ENCODE peak calls at places on chromosome 20, in five cellular contexts. One of them, this sample, is unnamed.
A peak's percentile ranks its signal among the peaks of the same experiment; 100 is the strongest.

GRCh38 chr20:58287638-58288037 is 21.9 kb upstream of the RAB22A start:
- DNase-seq in lower leg skin: no peak
- DNase-seq in right atrium auricular region: no peak
- DNase-seq in A549: no peak
- DNase-seq in heart left ventricle: no peak
- DNase-seq in this sample: no peak

GRCh38 chr20:16615199-16615598 is 42.0 kb upstream of the KIF16B start:
- DNase-seq in heart left ventricle: no peak
- DNase-seq in A549: no peak
- DNase-seq in lower leg skin: no peak
- DNase-seq in right atrium auricular region: no peak
- DNase-seq in this sample: no peak

GRCh38 chr20:32972181-32973076 is 31.8 kb downstream of the SUN5 start:
- DNase-seq in A549: no peak
- DNase-seq in heart left ventricle: no peak
- DNase-seq in lower leg skin: peak; percentile 30
- DNase-seq in right atrium auricular region: peak; percentile 54
- DNase-seq in this sample: peak; percentile 67

GRCh38 chr20:9128586-9128985 is 59.7 kb downstream of the PLCB4 start:
- DNase-seq in right atrium auricular region: no peak
- DNase-seq in heart left ventricle: no peak
- DNase-seq in A549: no peak
- DNase-seq in lower leg skin: no peak
- DNase-seq in this sample: no peak

GRCh38 chr20:5195655-5196054 is 68.8 kb downstream of the CDS2 start:
- DNase-seq in heart left ventricle: no peak
- DNase-seq in A549: no peak
- DNase-seq in lower leg skin: no peak
- DNase-seq in right atrium auricular region: no peak
- DNase-seq in this sample: no peak

GRCh38 chr20:10376271-10377075 is 57.5 kb downstream of the MKKS start:
- DNase-seq in heart left ventricle: no peak
- DNase-seq in lower leg skin: no peak
- DNase-seq in right atrium auricular region: no peak
- DNase-seq in A549: no peak
- DNase-seq in this sample: no peak

GRCh38 chr20:37411408-37412306 is 65.7 kb downstream of the SRC start:
- DNase-seq in A549: no peak
- DNase-seq in lower leg skin: no peak
- DNase-seq in right atrium auricular region: no peak
- DNase-seq in heart left ventricle: peak; percentile 13
- DNase-seq in this sample: no peak

GRCh38 chr20:2151805-2152727 is 50.4 kb downstream of the STK35 start:
- DNase-seq in lower leg skin: no peak
- DNase-seq in right atrium auricular region: no peak
- DNase-seq in A549: peak; percentile 31
- DNase-seq in heart left ventricle: no peak
- DNase-seq in this sample: no peak

GRCh38 chr20:53935353-53936084 is 134.9 kb downstream of the BCAS1 start:
- DNase-seq in A549: no peak
- DNase-seq in lower leg skin: no peak
- DNase-seq in heart left ventricle: no peak
- DNase-seq in right atrium auricular region: no peak
- DNase-seq in this sample: peak; percentile 28

GRCh38 chr20:50701055-50701963 is 10.0 kb upstream of the RIPOR3 start:
- DNase-seq in A549: peak; percentile 68
- DNase-seq in lower leg skin: no peak
- DNase-seq in right atrium auricular region: no peak
- DNase-seq in heart left ventricle: no peak
- DNase-seq in this sample: no peak

GRCh38 chr20:25218109-25218486 is 22.6 kb downstream of the ENTPD6 start:
- DNase-seq in lower leg skin: no peak
- DNase-seq in A549: no peak
- DNase-seq in heart left ventricle: no peak
- DNase-seq in right atrium auricular region: no peak
- DNase-seq in this sample: no peak

GRCh38 chr20:47585087-47585747 is 83.5 kb downstream of the NCOA3 start:
- DNase-seq in A549: no peak
- DNase-seq in heart left ventricle: no peak
- DNase-seq in right atrium auricular region: no peak
- DNase-seq in lower leg skin: no peak
- DNase-seq in this sample: no peak

GRCh38 chr20:60262967-60263603 is 304.9 kb downstream of the CDH26 start:
- DNase-seq in heart left ventricle: no peak
- DNase-seq in lower leg skin: no peak
- DNase-seq in right atrium auricular region: no peak
- DNase-seq in A549: peak; percentile 21
- DNase-seq in this sample: no peak

GRCh38 chr20:56004611-56005388 is 519 bp downstream of the CBLN4 start:
- DNase-seq in right atrium auricular region: no peak
- DNase-seq in heart left ventricle: no peak
- DNase-seq in lower leg skin: no peak
- DNase-seq in A549: no peak
- DNase-seq in this sample: no peak
- H3K4me3 ChIP-seq in right atrium auricular region: no peak overlapping the region
- H3K4me3 ChIP-seq in heart left ventricle: no peak overlapping the region
- H3K4me3 ChIP-seq in lower leg skin: no peak overlapping the region
- H3K4me3 ChIP-seq in A549: no peak overlapping the region
- H3K4me3 ChIP-seq in this sample: no peak overlapping the region

GRCh38 chr20:45934587-45935415 is at the start of gene PCIF1:
- DNase-seq in A549: peak; percentile 96
- DNase-seq in heart left ventricle: peak; percentile 98
- DNase-seq in lower leg skin: peak; percentile 97
- DNase-seq in right atrium auricular region: peak; percentile 99
- DNase-seq in this sample: peak; percentile 98
- TF ChIP-seq CTCF in A549: no peak
- TF ChIP-seq CTCF in heart left ventricle: no peak
- TF ChIP-seq CTCF in lower leg skin: no peak
- TF ChIP-seq CTCF in right atrium auricular region: no peak
- TF ChIP-seq CTCF in this sample: no peak

GRCh38 chr20:62006482-62006881 is 59.2 kb downstream of the TAF4 start:
- DNase-seq in heart left ventricle: no peak
- DNase-seq in right atrium auricular region: no peak
- DNase-seq in lower leg skin: no peak
- DNase-seq in A549: no peak
- DNase-seq in this sample: no peak

GRCh38 chr20:62007127-62007647 is 58.5 kb downstream of the TAF4 start:
- DNase-seq in heart left ventricle: no peak
- DNase-seq in right atrium auricular region: no peak
- DNase-seq in A549: no peak
- DNase-seq in lower leg skin: no peak
- DNase-seq in this sample: no peak

GRCh38 chr20:62003567-62004405 is 61.9 kb downstream of the TAF4 start:
- DNase-seq in lower leg skin: no peak
- DNase-seq in right atrium auricular region: no peak
- DNase-seq in heart left ventricle: no peak
- DNase-seq in A549: no peak
- DNase-seq in this sample: no peak

GRCh38 chr20:62002882-62003480 is 62.7 kb downstream of the TAF4 start:
- DNase-seq in heart left ventricle: no peak
- DNase-seq in right atrium auricular region: no peak
- DNase-seq in A549: no peak
- DNase-seq in lower leg skin: no peak
- DNase-seq in this sample: no peak

DNA sequence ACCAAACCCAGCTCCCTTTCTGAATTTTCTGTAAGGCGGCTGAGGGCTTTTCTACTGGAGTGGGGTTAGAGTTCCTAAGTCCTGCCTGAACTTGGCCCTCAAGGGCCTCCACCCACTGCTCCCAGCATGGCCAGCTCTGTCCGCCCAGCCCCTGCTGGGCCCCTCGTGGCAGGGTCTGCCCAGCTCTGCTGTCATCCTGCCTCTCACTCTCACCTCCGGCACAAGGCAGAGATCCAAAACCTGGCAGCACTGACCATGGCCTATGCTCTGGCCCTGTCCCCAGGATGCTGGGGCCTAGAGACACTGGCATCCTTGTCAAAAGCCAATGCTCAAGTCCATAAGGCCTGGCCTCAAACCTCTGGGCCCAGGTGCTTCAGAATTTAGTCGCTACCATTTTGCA is 61.1 kb downstream of the TAF4 start:
- DNase-seq in heart left ventricle: no peak
- DNase-seq in A549: no peak
- DNase-seq in right atrium auricular region: no peak
- DNase-seq in lower leg skin: no peak
- DNase-seq in this sample: no peak
- H3K4me3 ChIP-seq in heart left ventricle: no peak overlapping the region
- H3K4me3 ChIP-seq in A549: no peak overlapping the region
- H3K4me3 ChIP-seq in right atrium auricular region: no peak overlapping the region
- H3K4me3 ChIP-seq in lower leg skin: no peak overlapping the region
- H3K4me3 ChIP-seq in this sample: no peak overlapping the region

GRCh38 chr20:45387274-45387673 is 9.1 kb upstream of the TP53TG5 start:
- DNase-seq in right atrium auricular region: no peak
- DNase-seq in lower leg skin: no peak
- DNase-seq in heart left ventricle: no peak
- DNase-seq in A549: no peak
- DNase-seq in this sample: no peak
- TF ChIP-seq CTCF in right atrium auricular region: no peak
- TF ChIP-seq CTCF in lower leg skin: no peak
- TF ChIP-seq CTCF in heart left ventricle: no peak
- TF ChIP-seq CTCF in A549: no peak
- TF ChIP-seq CTCF in this sample: no peak

DNA sequence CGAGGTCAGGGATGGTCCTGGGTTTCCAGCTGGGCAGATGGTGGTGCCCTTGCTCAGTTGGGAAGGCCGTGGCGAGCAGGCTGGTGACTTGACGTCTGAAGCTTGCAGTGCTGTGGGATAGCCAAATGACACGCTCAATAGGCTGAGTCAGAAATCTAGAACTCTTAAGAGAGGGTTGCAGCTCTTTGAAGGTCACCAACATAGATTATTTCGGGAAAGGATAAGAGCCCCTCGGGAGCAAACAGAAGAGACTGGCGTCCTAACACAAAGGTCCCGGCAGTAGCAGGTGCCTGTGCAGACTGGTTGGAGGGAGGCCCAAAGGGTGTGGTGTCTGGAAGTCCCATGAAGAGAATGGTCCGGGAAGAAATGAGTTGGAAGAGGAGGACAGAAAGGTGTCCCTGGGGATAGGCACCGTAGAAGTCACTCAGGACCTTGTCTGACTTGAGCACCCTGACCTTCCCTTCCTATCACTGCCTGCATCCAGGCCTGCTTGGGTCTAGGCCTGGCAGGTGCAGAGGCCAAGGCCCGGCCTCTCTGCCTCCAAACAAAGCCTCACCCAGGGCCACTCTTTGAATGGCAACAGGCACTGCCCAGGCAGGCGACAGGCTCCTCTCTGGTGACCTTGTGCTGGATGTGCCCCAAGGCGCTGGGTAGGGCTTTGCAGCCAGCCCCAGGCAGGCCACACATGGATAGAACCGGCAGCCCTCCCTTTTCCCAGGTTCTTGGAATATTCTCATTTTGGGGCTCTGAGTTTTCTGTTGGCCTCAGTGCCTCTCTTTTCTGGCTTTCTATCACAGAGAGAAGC is 18.6 kb downstream of the PKIG start:
- DNase-seq in lower leg skin: no peak
- DNase-seq in A549: no peak
- DNase-seq in heart left ventricle: peak; percentile 86
- DNase-seq in right atrium auricular region: no peak
- DNase-seq in this sample: no peak
- H3K4me3 ChIP-seq in lower leg skin: no peak overlapping the region
- H3K4me3 ChIP-seq in A549: no peak overlapping the region
- H3K4me3 ChIP-seq in heart left ventricle: peak overlapping the region; percentile 23
- H3K4me3 ChIP-seq in right atrium auricular region: no peak overlapping the region
- H3K4me3 ChIP-seq in this sample: peak overlapping the region; percentile 10

GRCh38 chr20:3751284-3751663 is 16.3 kb downstream of the ADISSP start:
- DNase-seq in A549: no peak
- DNase-seq in heart left ventricle: no peak
- DNase-seq in lower leg skin: no peak
- DNase-seq in right atrium auricular region: no peak
- DNase-seq in this sample: no peak
- TF ChIP-seq CTCF in A549: no peak
- TF ChIP-seq CTCF in heart left ventricle: no peak
- TF ChIP-seq CTCF in lower leg skin: no peak
- TF ChIP-seq CTCF in right atrium auricular region: no peak
- TF ChIP-seq CTCF in this sample: no peak